ENCODE peak calls at places on chromosomes 12 and 14, in eight cellular contexts. One of them, this sample, is unnamed.

GRCh38 chr14:77324289-77324688 is 3.5 kb downstream of the GSTZ1 start:
- DNase-seq in GM10248: no peak
- DNase-seq in AG10803: no peak
- DNase-seq in cardiac fibroblast: no peak
- DNase-seq in ACHN: no peak
- DNase-seq in AG09319: no peak
- DNase-seq in HT1080: no peak
- DNase-seq in T-helper 1 cell: no peak
- DNase-seq in this sample: no peak

GRCh38 chr12:23585782-23586163 is 363.7 kb downstream of the SOX5 start:
- DNase-seq in cardiac fibroblast: no peak
- DNase-seq in ACHN: no peak
- DNase-seq in T-helper 1 cell: no peak
- DNase-seq in HT1080: no peak
- DNase-seq in AG09319: no peak
- DNase-seq in AG10803: no peak
- DNase-seq in GM10248: no peak
- DNase-seq in this sample: no peak

GRCh38 chr14:105398726-105399440 is 545 bp downstream of the TEX22 start:
- DNase-seq in GM10248: no peak
- DNase-seq in AG10803: peak
- DNase-seq in ACHN: peak
- DNase-seq in AG09319: no peak
- DNase-seq in cardiac fibroblast: peak
- DNase-seq in HT1080: peak
- DNase-seq in T-helper 1 cell: no peak
- DNase-seq in this sample: no peak

GRCh38 chr14:63901434-63902085 is 48.8 kb downstream of the SYNE2 start:
- DNase-seq in ACHN: no peak
- DNase-seq in T-helper 1 cell: no peak
- DNase-seq in GM10248: no peak
- DNase-seq in AG10803: peak
- DNase-seq in cardiac fibroblast: peak
- DNase-seq in AG09319: peak
- DNase-seq in HT1080: peak
- DNase-seq in this sample: peak

GRCh38 chr14:103880986-103881926 is 33.9 kb upstream of the PPP1R13B start:
- DNase-seq in AG10803: no peak
- DNase-seq in GM10248: no peak
- DNase-seq in T-helper 1 cell: no peak
- DNase-seq in cardiac fibroblast: no peak
- DNase-seq in AG09319: no peak
- DNase-seq in ACHN: no peak
- DNase-seq in HT1080: no peak
- DNase-seq in this sample: no peak

GRCh38 chr12:53492830-53493609 is 6.2 kb downstream of the MAP3K12 start:
- DNase-seq in T-helper 1 cell: peak
- DNase-seq in ACHN: peak
- DNase-seq in AG10803: peak
- DNase-seq in AG09319: peak
- DNase-seq in HT1080: peak
- DNase-seq in cardiac fibroblast: peak
- DNase-seq in GM10248: peak
- DNase-seq in this sample: peak

GRCh38 chr14:61480704-61481285 is 159.4 kb downstream of the PRKCH start:
- DNase-seq in T-helper 1 cell: no peak
- DNase-seq in GM10248: no peak
- DNase-seq in cardiac fibroblast: no peak
- DNase-seq in ACHN: no peak
- DNase-seq in AG10803: no peak
- DNase-seq in HT1080: no peak
- DNase-seq in AG09319: no peak
- DNase-seq in this sample: no peak

GRCh38 chr12:132695431-132695830 is 8.0 kb downstream of the PXMP2 start:
- DNase-seq in AG10803: no peak
- DNase-seq in T-helper 1 cell: no peak
- DNase-seq in HT1080: no peak
- DNase-seq in AG09319: no peak
- DNase-seq in ACHN: no peak
- DNase-seq in GM10248: no peak
- DNase-seq in cardiac fibroblast: no peak
- DNase-seq in this sample: no peak

GRCh38 chr14:99676657-99677056 is 7.4 kb upstream of the CYP46A1 start:
- DNase-seq in T-helper 1 cell: no peak
- DNase-seq in AG09319: no peak
- DNase-seq in GM10248: no peak
- DNase-seq in AG10803: no peak
- DNase-seq in HT1080: peak
- DNase-seq in cardiac fibroblast: peak
- DNase-seq in ACHN: no peak
- DNase-seq in this sample: no peak

GRCh38 chr12:68794653-68795253 is 13.2 kb upstream of the MDM2 start:
- DNase-seq in HT1080: peak
- DNase-seq in ACHN: peak
- DNase-seq in AG10803: peak
- DNase-seq in T-helper 1 cell: no peak
- DNase-seq in AG09319: no peak
- DNase-seq in cardiac fibroblast: peak
- DNase-seq in GM10248: no peak
- DNase-seq in this sample: no peak

GRCh38 chr12:122159879-122160278 is 14.1 kb downstream of the IL31 start:
- DNase-seq in T-helper 1 cell: no peak
- DNase-seq in AG09319: no peak
- DNase-seq in ACHN: no peak
- DNase-seq in GM10248: no peak
- DNase-seq in cardiac fibroblast: no peak
- DNase-seq in AG10803: no peak
- DNase-seq in HT1080: no peak
- DNase-seq in this sample: no peak

GRCh38 chr12:76697849-76698248 is 66.1 kb upstream of the ZDHHC17 start:
- DNase-seq in AG10803: no peak
- DNase-seq in GM10248: no peak
- DNase-seq in AG09319: no peak
- DNase-seq in cardiac fibroblast: peak
- DNase-seq in T-helper 1 cell: no peak
- DNase-seq in ACHN: peak
- DNase-seq in HT1080: peak
- DNase-seq in this sample: no peak